ENCODE peak calls at places on chromosome 4, in eight cellular contexts. O is mammary epithelial cell; L is lung; M is GM23248; R is small intestine; G is astrocyte; T is colonic mucosa; Q is effector memory CD4-positive, alpha-beta T cell. D is an unnamed sample.
A peak's percentile ranks its signal among the peaks of the same experiment; 100 is the strongest.

GRCh38 chr4:89337678-89338077 is 30.1 kb upstream of the GPRIN3 start:
- DNase-seq in R (no peak), L (no peak), M (no peak), O (no peak), Q (no peak), G (no peak), T (no peak), D (no peak)

GRCh38 chr4:107069049-107069448 is 32.9 kb upstream of the DKK2 start:
- DNase-seq in R (no peak), G (peak; percentile 75), Q (no peak), M (peak; percentile 89), O (peak; percentile 73), T (no peak), L (no peak), D (no peak)

GRCh38 chr4:114383721-114384120 is 214.9 kb upstream of the UGT8 start:
- DNase-seq in R (no peak), L (no peak), G (peak; percentile 95), O (peak; percentile 83), Q (no peak), M (peak; percentile 92), T (no peak), D (no peak)

GRCh38 chr4:141041021-141041476 is 92.2 kb downstream of the RNF150 start:
- DNase-seq in R (no peak), L (no peak), O (no peak), Q (no peak), G (peak; percentile 57), M (peak; percentile 28), T (no peak), D (no peak)

GRCh38 chr4:153223935-153224334 is 19.7 kb downstream of the TRIM2 start:
- DNase-seq in M (peak; percentile 62), G (peak; percentile 72), O (peak; percentile 62), L (peak; percentile 38), R (peak; percentile 77), Q (no peak), T (no peak), D (no peak)

GRCh38 chr4:88130544-88131305 is 27.7 kb downstream of the ABCG2 start:
- DNase-seq in L (no peak), Q (no peak), R (peak; percentile 58), T (no peak), M (no peak), G (no peak), O (no peak), D (no peak)

GRCh38 chr4:59217910-59218631 is 1982.1 kb upstream of the ADGRL3 start:
- DNase-seq in M (no peak), T (no peak), G (no peak), R (no peak), O (no peak), Q (no peak), L (no peak), D (no peak)

GRCh38 chr4:114364857-114365256 is 233.8 kb upstream of the UGT8 start:
- DNase-seq in L (no peak), G (peak; percentile 96), R (no peak), Q (no peak), O (no peak), T (no peak), M (peak; percentile 79), D (no peak)

GRCh38 chr4:25857403-25857802 is 5.4 kb downstream of the SEL1L3 start:
- DNase-seq in O (no peak), R (no peak), L (no peak), M (peak; percentile 8), Q (no peak), T (no peak), G (no peak), D (no peak)

GRCh38 chr4:142348489-142349076 is 497.5 kb downstream of the INPP4B start:
- DNase-seq in Q (no peak), T (no peak), G (no peak), R (peak; percentile 24), O (no peak), M (no peak), L (no peak), D (no peak)

GRCh38 chr4:54165438-54165837 is 63.7 kb upstream of the PDGFRA start:
- DNase-seq in T (no peak), O (peak; percentile 75), M (peak; percentile 93), G (peak; percentile 97), R (no peak), L (no peak), Q (no peak), D (no peak)

GRCh38 chr4:142818009-142818408 is 28.1 kb downstream of the INPP4B start:
- DNase-seq in T (no peak), G (peak; percentile 95), R (no peak), Q (no peak), M (peak; percentile 47), O (no peak), L (no peak), D (no peak)

GRCh38 chr4:113657834-113658233 is 103.7 kb downstream of the CAMK2D start:
- DNase-seq in L (no peak), R (no peak), O (peak; percentile 54), Q (no peak), M (peak; percentile 46), T (no peak), G (peak; percentile 63), D (no peak)

GRCh38 chr4:3671571-3672464 is 94.4 kb upstream of the ADRA2C start:
- DNase-seq in L (no peak), O (no peak), T (no peak), M (no peak), R (no peak), Q (no peak), G (no peak), D (no peak)

GRCh38 chr4:155403886-155404285 is 27.1 kb upstream of the MAP9 start:
- DNase-seq in R (no peak), G (peak; percentile 39), M (peak; percentile 60), T (no peak), Q (no peak), L (no peak), O (peak; percentile 23), D (no peak)

GRCh38 chr4:137755033-137755471 is 222.8 kb upstream of the PCDH18 start:
- DNase-seq in M (peak; percentile 72), O (peak; percentile 8), Q (no peak), R (no peak), T (no peak), G (peak; percentile 62), L (no peak), D (no peak)

GRCh38 chr4:165385124-165385523 is 6.3 kb downstream of the CPE start:
- DNase-seq in T (no peak), Q (no peak), R (no peak), L (no peak), O (no peak), G (no peak), M (no peak), D (no peak)

GRCh38 chr4:101192244-101192643 is 155.1 kb downstream of the PPP3CA start:
- DNase-seq in T (no peak), M (no peak), R (peak; percentile 29), L (no peak), Q (no peak), G (no peak), O (no peak), D (no peak)

GRCh38 chr4:6355052-6355451 is 85.4 kb downstream of the WFS1 start:
- DNase-seq in T (no peak), O (no peak), M (no peak), L (no peak), G (no peak), R (no peak), Q (no peak), D (no peak)

GRCh38 chr4:94508256-94508655 is 56.5 kb downstream of the PDLIM5 start:
- DNase-seq in Q (no peak), T (no peak), L (no peak), R (no peak), O (no peak), M (peak; percentile 17), G (no peak), D (no peak)
- H3K27ac ChIP-seq in Q (no peak overlapping the region), T (peak overlapping the region; percentile 12), L (peak overlapping the region; percentile 74), R (peak overlapping the region; percentile 27), O (peak overlapping the region; percentile 46), M (peak overlapping the region; percentile 72), G (peak overlapping the region; percentile 73), D (no peak overlapping the region)

DNA sequence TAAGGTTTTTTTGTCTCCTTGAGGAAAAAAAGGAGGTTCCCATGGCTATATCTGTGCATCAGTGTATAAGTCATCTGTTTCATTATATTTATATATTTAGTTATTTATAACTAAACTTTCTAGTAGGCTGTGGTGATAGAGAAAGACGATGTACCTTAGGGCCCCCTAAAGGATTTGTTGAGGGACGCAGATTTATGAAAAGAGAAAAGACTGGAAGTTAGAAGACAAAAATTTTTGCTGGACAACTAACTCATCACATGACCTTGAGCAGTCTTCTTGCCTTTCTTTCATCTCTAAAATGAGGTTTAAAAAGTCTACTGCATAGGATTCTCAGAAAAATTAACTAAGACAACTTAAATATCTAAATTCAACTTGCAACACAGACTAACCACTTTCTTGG is 6.1 kb downstream of the GASK1B start:
- DNase-seq in Q (no peak), L (no peak), R (no peak), M (no peak), O (no peak), G (no peak), T (no peak), D (no peak)
- H3K27ac ChIP-seq in Q (no peak overlapping the region), L (peak overlapping the region; percentile 49), R (no peak overlapping the region), M (no peak overlapping the region), O (no peak overlapping the region), G (no peak overlapping the region), T (no peak overlapping the region), D (peak overlapping the region; percentile 52)

DNA sequence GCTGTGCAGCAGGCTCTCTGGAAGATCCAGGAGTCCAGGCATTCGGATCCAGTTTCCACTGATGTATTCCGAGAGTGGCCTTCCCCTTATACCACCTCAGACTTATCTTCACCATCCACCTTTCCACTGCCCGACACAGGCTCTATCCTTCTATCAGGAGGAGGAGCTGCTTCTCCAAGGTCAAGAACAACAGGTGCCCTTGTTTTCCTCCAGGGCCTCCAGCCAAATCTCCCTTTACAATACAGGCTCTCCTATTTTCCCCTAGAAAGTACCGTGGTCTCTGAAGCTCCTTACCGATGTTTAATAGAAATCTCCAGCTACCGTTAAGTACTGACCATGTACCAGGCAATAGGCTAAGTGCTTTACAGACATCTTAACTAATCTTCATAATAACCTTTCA is 61.3 kb downstream of the AFAP1 start:
- DNase-seq in G (no peak), L (no peak), Q (no peak), M (no peak), T (no peak), O (no peak), R (no peak), D (no peak)
- H3K27ac ChIP-seq in G (peak overlapping the region; percentile 13), L (no peak overlapping the region), Q (no peak overlapping the region), M (no peak overlapping the region), T (no peak overlapping the region), O (no peak overlapping the region), R (no peak overlapping the region), D (no peak overlapping the region)

DNA sequence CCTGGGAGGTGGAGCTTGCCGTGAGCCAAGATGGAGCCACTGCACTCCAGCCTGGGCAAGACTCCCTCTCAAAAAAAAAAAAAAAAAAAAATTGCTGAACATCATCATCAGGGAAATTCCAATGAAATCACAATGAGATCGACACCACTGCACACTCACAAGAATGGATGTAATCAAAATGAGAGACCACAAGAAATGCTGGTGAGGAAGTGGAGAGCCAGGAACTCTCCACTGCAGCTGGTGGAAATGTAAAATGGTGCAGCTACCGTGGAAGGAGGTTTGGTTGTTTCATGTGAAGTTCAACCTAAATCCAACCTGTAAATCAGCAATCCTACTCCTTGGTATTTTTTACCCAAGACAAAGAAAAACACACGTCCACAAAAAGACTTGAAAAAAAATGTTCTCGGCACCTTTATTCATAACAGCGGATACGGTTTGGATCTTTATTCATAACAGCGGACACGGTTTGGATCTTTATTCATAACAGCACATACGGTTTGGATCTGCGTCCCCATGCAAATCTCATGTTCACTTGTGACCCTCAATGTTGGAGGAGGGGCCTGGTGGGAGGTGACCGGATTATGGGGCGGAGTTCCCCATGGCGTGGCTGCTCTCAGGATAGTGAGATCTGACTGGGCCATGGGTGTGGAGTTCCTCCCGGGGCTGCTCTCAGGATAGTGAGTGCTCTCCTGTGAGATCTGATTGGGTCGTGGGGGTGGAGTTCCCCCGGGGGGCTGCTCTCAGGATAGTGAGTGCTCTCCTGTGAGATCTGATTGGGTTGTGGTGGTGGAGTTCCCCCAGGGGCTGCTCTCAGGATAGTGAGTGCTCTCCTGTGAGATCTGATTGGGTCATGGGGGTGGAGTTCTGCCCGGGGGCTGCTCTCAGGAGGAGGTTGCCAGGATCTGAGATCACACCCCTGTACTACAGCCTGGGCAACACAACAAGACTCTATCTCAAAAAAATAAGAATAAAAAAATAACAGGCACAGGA is 7.7 kb downstream of the GAK start:
- DNase-seq in M (peak; percentile 53), O (peak; percentile 59), L (no peak), Q (peak; percentile 23), T (no peak), R (no peak), G (peak; percentile 65), D (no peak)
- H3K27ac ChIP-seq in M (peak overlapping the region; percentile 18), O (no peak overlapping the region), L (no peak overlapping the region), Q (peak overlapping the region; percentile 37), T (no peak overlapping the region), R (peak overlapping the region; percentile 11), G (peak overlapping the region; percentile 34), D (no peak overlapping the region)